ENCODE peak calls at places on chromosome 6, in five cellular contexts. One of them, this sample, is unnamed.

GRCh38 chr6:42961020-42961470 is 491 bp downstream of the GNMT start:
- DNase-seq in IMR-90: no peak
- DNase-seq in neuronal stem cell: no peak
- DNase-seq in H1: no peak
- DNase-seq in mesenchymal stem cell: no peak
- DNase-seq in this sample: no peak

GRCh38 chr6:110999634-111000270 is 17.9 kb downstream of the RPF2 start:
- DNase-seq in IMR-90: peak
- DNase-seq in neuronal stem cell: no peak
- DNase-seq in mesenchymal stem cell: peak
- DNase-seq in H1: no peak
- DNase-seq in this sample: no peak

GRCh38 chr6:97053643-97054411 is 129.3 kb downstream of the KLHL32 start:
- DNase-seq in IMR-90: peak
- DNase-seq in mesenchymal stem cell: peak
- DNase-seq in neuronal stem cell: no peak
- DNase-seq in H1: no peak
- DNase-seq in this sample: no peak

GRCh38 chr6:119078449-119079287 is at the start of gene FAM184A:
- DNase-seq in neuronal stem cell: peak
- DNase-seq in H1: peak
- DNase-seq in mesenchymal stem cell: peak
- DNase-seq in IMR-90: peak
- DNase-seq in this sample: peak

GRCh38 chr6:111423960-111424846 is 58.8 kb downstream of the REV3L start:
- DNase-seq in IMR-90: peak
- DNase-seq in H1: no peak
- DNase-seq in mesenchymal stem cell: peak
- DNase-seq in neuronal stem cell: no peak
- DNase-seq in this sample: no peak

GRCh38 chr6:137231156-137231555 is 12.0 kb upstream of the IFNGR1 start:
- DNase-seq in IMR-90: no peak
- DNase-seq in neuronal stem cell: no peak
- DNase-seq in H1: no peak
- DNase-seq in mesenchymal stem cell: no peak
- DNase-seq in this sample: no peak

GRCh38 chr6:167906899-167907298 is 80.2 kb downstream of the AFDN start:
- DNase-seq in H1: no peak
- DNase-seq in IMR-90: no peak
- DNase-seq in mesenchymal stem cell: no peak
- DNase-seq in neuronal stem cell: no peak
- DNase-seq in this sample: no peak

GRCh38 chr6:100665041-100665380 is 200.3 kb upstream of the SIM1 start:
- DNase-seq in mesenchymal stem cell: peak
- DNase-seq in IMR-90: no peak
- DNase-seq in H1: no peak
- DNase-seq in neuronal stem cell: no peak
- DNase-seq in this sample: no peak

GRCh38 chr6:90098025-90098474 is 198.6 kb downstream of the BACH2 start:
- DNase-seq in mesenchymal stem cell: peak
- DNase-seq in IMR-90: peak
- DNase-seq in neuronal stem cell: no peak
- DNase-seq in H1: no peak
- DNase-seq in this sample: no peak

GRCh38 chr6:154567695-154568220 is 57.3 kb upstream of the CNKSR3 start:
- DNase-seq in IMR-90: no peak
- DNase-seq in H1: no peak
- DNase-seq in mesenchymal stem cell: no peak
- DNase-seq in neuronal stem cell: no peak
- DNase-seq in this sample: no peak

GRCh38 chr6:18405477-18406293 is 18.5 kb downstream of the RNF144B start:
- DNase-seq in neuronal stem cell: no peak
- DNase-seq in IMR-90: peak
- DNase-seq in H1: no peak
- DNase-seq in mesenchymal stem cell: peak
- DNase-seq in this sample: no peak

GRCh38 chr6:105692630-105693212 is 289.8 kb upstream of the PREP start:
- DNase-seq in IMR-90: no peak
- DNase-seq in H1: no peak
- DNase-seq in mesenchymal stem cell: no peak
- DNase-seq in neuronal stem cell: no peak
- DNase-seq in this sample: no peak

GRCh38 chr6:160248538-160248937 is 10.1 kb downstream of the SLC22A2 start:
- DNase-seq in neuronal stem cell: no peak
- DNase-seq in mesenchymal stem cell: peak
- DNase-seq in H1: no peak
- DNase-seq in IMR-90: no peak
- DNase-seq in this sample: no peak
- H2BK15ac ChIP-seq in neuronal stem cell: no peak
- H2BK15ac ChIP-seq in mesenchymal stem cell: no peak
- H2BK15ac ChIP-seq in H1: no peak
- H2BK15ac ChIP-seq in IMR-90: no peak
- H2BK15ac ChIP-seq in this sample: no peak

GRCh38 chr6:15089569-15090144 is 156.2 kb upstream of the JARID2 start:
- DNase-seq in mesenchymal stem cell: no peak
- DNase-seq in H1: no peak
- DNase-seq in neuronal stem cell: no peak
- DNase-seq in IMR-90: no peak
- DNase-seq in this sample: no peak
- H2AFZ ChIP-seq in mesenchymal stem cell: no peak
- H2AFZ ChIP-seq in H1: peak
- H2AFZ ChIP-seq in neuronal stem cell: peak
- H2AFZ ChIP-seq in IMR-90: no peak
- H2AFZ ChIP-seq in this sample: no peak

GRCh38 chr6:114367315-114367961 is 24.6 kb upstream of the HS3ST5 start:
- DNase-seq in neuronal stem cell: no peak
- DNase-seq in mesenchymal stem cell: no peak
- DNase-seq in H1: no peak
- DNase-seq in IMR-90: no peak
- DNase-seq in this sample: no peak
- H2BK15ac ChIP-seq in neuronal stem cell: no peak
- H2BK15ac ChIP-seq in mesenchymal stem cell: no peak
- H2BK15ac ChIP-seq in H1: no peak
- H2BK15ac ChIP-seq in IMR-90: no peak
- H2BK15ac ChIP-seq in this sample: no peak

GRCh38 chr6:159609813-159610212 is 83.2 kb downstream of the SOD2 start:
- DNase-seq in IMR-90: no peak
- DNase-seq in H1: no peak
- DNase-seq in mesenchymal stem cell: no peak
- DNase-seq in neuronal stem cell: no peak
- DNase-seq in this sample: no peak
- H2AFZ ChIP-seq in IMR-90: no peak
- H2AFZ ChIP-seq in H1: no peak
- H2AFZ ChIP-seq in mesenchymal stem cell: no peak
- H2AFZ ChIP-seq in neuronal stem cell: no peak
- H2AFZ ChIP-seq in this sample: no peak

DNA sequence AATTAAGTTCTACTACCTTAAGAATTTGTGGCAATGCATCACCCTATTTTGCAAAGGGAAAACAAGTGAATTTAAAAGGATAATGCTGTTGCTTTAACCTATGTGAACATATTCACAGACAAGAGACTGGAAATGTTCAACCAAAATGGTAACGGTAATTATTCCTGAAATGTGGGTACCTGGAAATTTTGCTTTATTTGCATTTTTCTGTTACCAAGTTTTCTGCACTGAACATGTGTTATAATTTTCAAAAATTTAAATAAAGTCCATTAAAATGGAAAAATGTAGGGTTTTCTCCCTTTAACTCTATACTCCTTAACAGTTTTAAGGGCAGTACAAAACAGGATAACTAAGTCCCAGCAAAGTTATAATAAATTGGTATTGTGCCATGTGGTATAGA is 66.4 kb downstream of the EPB41L2 start:
- DNase-seq in H1: no peak
- DNase-seq in neuronal stem cell: no peak
- DNase-seq in IMR-90: no peak
- DNase-seq in mesenchymal stem cell: no peak
- DNase-seq in this sample: no peak
- H2BK15ac ChIP-seq in H1: no peak
- H2BK15ac ChIP-seq in neuronal stem cell: no peak
- H2BK15ac ChIP-seq in IMR-90: no peak
- H2BK15ac ChIP-seq in mesenchymal stem cell: no peak
- H2BK15ac ChIP-seq in this sample: no peak

GRCh38 chr6:26122402-26122792 is 35.2 kb downstream of the HFE start:
- DNase-seq in neuronal stem cell: no peak
- DNase-seq in mesenchymal stem cell: peak
- DNase-seq in H1: no peak
- DNase-seq in IMR-90: no peak
- DNase-seq in this sample: peak

GRCh38 chr6:26123675-26124549 is 36.7 kb downstream of the HFE start:
- DNase-seq in H1: peak
- DNase-seq in mesenchymal stem cell: peak
- DNase-seq in neuronal stem cell: peak
- DNase-seq in IMR-90: peak
- DNase-seq in this sample: peak

GRCh38 chr6:26124550-26125014 is 37.4 kb downstream of the HFE start:
- DNase-seq in mesenchymal stem cell: no peak
- DNase-seq in H1: no peak
- DNase-seq in neuronal stem cell: no peak
- DNase-seq in IMR-90: no peak
- DNase-seq in this sample: no peak

GRCh38 chr6:26122005-26122388 is 34.8 kb downstream of the HFE start:
- DNase-seq in neuronal stem cell: no peak
- DNase-seq in mesenchymal stem cell: peak
- DNase-seq in IMR-90: no peak
- DNase-seq in H1: no peak
- DNase-seq in this sample: no peak

DNA sequence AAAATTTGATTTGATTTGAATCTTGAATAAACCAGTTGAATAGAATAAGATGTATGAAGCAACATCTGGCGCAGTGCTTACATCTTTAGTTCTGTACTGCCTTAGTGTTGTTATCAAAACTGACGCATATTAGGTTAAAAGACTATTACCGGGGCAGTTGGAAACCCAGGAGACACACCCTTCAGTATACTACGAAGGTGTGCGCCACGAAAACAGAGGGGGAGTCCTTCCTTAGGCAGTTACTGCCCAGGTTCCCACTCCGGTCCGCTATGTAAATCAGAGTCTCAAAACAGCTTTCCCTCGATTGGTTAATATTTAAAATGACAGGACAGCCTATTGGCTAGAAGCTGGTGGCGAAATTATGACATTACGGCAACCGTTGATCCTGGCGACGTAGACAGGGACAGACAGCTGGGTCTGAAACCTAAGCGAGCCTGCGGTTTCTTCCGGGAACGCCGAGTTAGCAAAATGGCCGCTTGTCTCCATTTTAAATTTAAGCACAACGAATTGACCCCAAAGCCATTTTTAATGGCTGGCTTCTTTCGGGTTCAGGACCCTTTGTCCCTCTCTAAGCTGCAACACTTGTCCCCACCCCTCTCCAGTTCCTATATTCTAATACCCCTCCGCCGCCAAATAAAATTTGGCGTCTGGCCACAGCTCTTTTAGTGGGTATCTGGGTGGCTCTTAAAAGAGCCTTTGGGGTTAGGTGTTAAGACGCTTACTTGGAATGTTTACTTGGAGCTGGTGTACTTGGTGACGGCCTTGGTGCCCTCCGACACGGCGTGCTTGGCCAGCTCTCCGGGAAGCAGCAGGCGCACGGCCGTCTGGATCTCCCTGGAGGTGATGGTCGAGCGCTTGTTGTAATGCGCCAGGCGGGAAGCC is 35.8 kb downstream of the HFE start:
- DNase-seq in mesenchymal stem cell: peak
- DNase-seq in neuronal stem cell: peak
- DNase-seq in H1: peak
- DNase-seq in IMR-90: peak
- DNase-seq in this sample: peak
- H2AFZ ChIP-seq in mesenchymal stem cell: no peak
- H2AFZ ChIP-seq in neuronal stem cell: peak
- H2AFZ ChIP-seq in H1: no peak
- H2AFZ ChIP-seq in IMR-90: peak
- H2AFZ ChIP-seq in this sample: no peak